ENCODE peak calls at places on chromosome 4, in four cellular contexts. V, C, Q and W are unnamed samples.

GRCh38 chr4:1952046-1952700 is 56.6 kb downstream of the NELFA start:
- DNase-seq in V (no peak), C (no peak), Q (no peak), W (no peak)

GRCh38 chr4:110196871-110197420 is 1.5 kb downstream of the ELOVL6 start:
- DNase-seq in V (no peak), C (peak), Q (no peak), W (no peak)

GRCh38 chr4:3639613-3640586 is 107.7 kb upstream of the LRPAP1 start:
- DNase-seq in V (no peak), C (no peak), Q (no peak), W (no peak)

GRCh38 chr4:137994858-137995257 is 247.3 kb downstream of the SLC7A11 start:
- DNase-seq in V (no peak), C (no peak), Q (no peak), W (no peak)

GRCh38 chr4:140523370-140523856 is 555 bp upstream of the ELMOD2 start:
- DNase-seq in V (no peak), C (no peak), Q (no peak), W (no peak)

GRCh38 chr4:128979934-128980333 is 113.4 kb downstream of the SCLT1 start:
- DNase-seq in V (no peak), C (no peak), Q (no peak), W (peak)

GRCh38 chr4:128565565-128566186 is 243.8 kb upstream of the JADE1 start:
- DNase-seq in V (no peak), C (no peak), Q (no peak), W (peak)

GRCh38 chr4:13588954-13589353 is 38.6 kb downstream of the BOD1L1 start:
- DNase-seq in V (no peak), C (no peak), Q (no peak), W (no peak)

GRCh38 chr4:163343604-163344146 is at the start of gene NPY5R:
- DNase-seq in V (no peak), C (no peak), Q (no peak), W (no peak)

GRCh38 chr4:118817178-118817930 is 18.6 kb downstream of the SEC24D start:
- DNase-seq in V (no peak), C (no peak), Q (no peak), W (no peak)

GRCh38 chr4:147103403-147103946 is 157.8 kb upstream of the TTC29 start:
- DNase-seq in V (no peak), C (no peak), Q (no peak), W (no peak)

GRCh38 chr4:74158561-74159396 is 861 bp downstream of the MTHFD2L start:
- DNase-seq in V (no peak), C (no peak), Q (peak), W (no peak)

GRCh38 chr4:107799634-107800033 is 25.1 kb upstream of the SGMS2 start:
- DNase-seq in V (no peak), C (no peak), Q (no peak), W (no peak)

GRCh38 chr4:141391771-141392170 is 171.1 kb downstream of the ZNF330 start:
- DNase-seq in V (no peak), C (no peak), Q (no peak), W (no peak)

GRCh38 chr4:119692001-119692400 is 63.4 kb upstream of the PDE5A start:
- DNase-seq in V (no peak), C (no peak), Q (no peak), W (no peak)

GRCh38 chr4:26141101-26141830 is 179.5 kb upstream of the RBPJ start:
- DNase-seq in V (no peak), C (no peak), Q (no peak), W (no peak)

GRCh38 chr4:94305468-94306225 is 37.0 kb downstream of the HPGDS start:
- DNase-seq in V (no peak), C (no peak), Q (no peak), W (no peak)

GRCh38 chr4:127151941-127152340 is 480.8 kb upstream of the INTU start:
- DNase-seq in V (no peak), C (no peak), Q (no peak), W (no peak)

GRCh38 chr4:7890635-7891393 is 48.8 kb downstream of the AFAP1 start:
- DNase-seq in V (no peak), C (no peak), Q (no peak), W (no peak)
- TF ChIP-seq POLR2AphosphoS5 in V (no peak), C (no peak), Q (no peak), W (no peak)

DNA sequence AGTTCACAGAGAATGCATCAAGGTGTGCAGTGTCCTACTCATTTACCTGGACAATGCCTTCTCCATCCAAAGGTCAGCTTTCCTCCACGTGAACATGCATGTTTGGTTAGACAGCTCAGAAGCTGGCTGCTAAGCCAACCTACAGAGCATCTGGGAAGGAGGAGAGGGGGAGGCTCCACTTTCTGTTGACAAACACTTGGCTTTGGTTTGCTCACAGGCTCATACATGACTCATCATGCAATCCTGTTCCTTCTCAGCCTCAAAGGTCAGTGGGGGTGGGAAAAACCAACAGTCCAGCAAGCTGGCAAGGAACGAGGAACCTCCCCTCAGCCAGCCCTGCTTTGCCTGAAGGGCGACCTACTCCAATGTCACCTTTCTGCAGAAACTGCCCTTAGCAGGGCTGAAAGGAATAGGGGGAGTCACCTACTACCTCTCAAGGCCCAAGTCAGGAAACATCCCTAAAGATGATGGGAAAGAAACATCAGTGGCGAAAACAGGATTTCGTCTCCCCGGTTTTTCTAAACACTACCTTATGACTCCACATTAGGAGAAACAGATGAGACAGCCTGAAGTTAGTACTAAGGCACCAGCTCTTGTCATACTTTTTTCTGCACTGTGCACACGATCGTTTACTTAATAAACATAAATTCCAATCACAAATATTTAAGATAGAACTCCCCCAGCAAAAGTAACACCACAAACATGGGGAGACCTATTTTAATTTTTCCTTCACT is 37.9 kb downstream of the RELL1 start:
- DNase-seq in V (no peak), C (no peak), Q (no peak), W (peak)
- TF ChIP-seq SPI1 in V (no peak), C (no peak), Q (no peak), W (no peak)

GRCh38 chr4:57103051-57103450 is 7.1 kb downstream of the IGFBP7 start:
- DNase-seq in V (no peak), C (no peak), Q (no peak), W (no peak)

GRCh38 chr4:57099363-57099762 is 10.8 kb downstream of the IGFBP7 start:
- DNase-seq in V (no peak), C (no peak), Q (no peak), W (no peak)

GRCh38 chr4:57100979-57101629 is 9.1 kb downstream of the IGFBP7 start:
- DNase-seq in V (no peak), C (no peak), Q (no peak), W (no peak)

GRCh38 chr4:57104706-57105560 is 5.3 kb downstream of the IGFBP7 start:
- DNase-seq in V (no peak), C (no peak), Q (no peak), W (no peak)

GRCh38 chr4:57102050-57102564 is 8.1 kb downstream of the IGFBP7 start:
- DNase-seq in V (no peak), C (no peak), Q (no peak), W (no peak)
- TF ChIP-seq POLR2AphosphoS5 in V (no peak), C (no peak), Q (no peak), W (no peak)

GRCh38 chr4:155761047-155761446 is 2.2 kb downstream of the GUCY1B1 start:
- DNase-seq in V (no peak), C (no peak), Q (no peak), W (no peak)

GRCh38 chr4:155757745-155758265 is 1.0 kb upstream of the GUCY1B1 start:
- DNase-seq in V (no peak), C (no peak), Q (no peak), W (no peak)

GRCh38 chr4:155758500-155759371 is at the start of gene GUCY1B1:
- DNase-seq in V (peak), C (peak), Q (peak), W (no peak)

GRCh38 chr4:155761916-155762315 is 3.1 kb downstream of the GUCY1B1 start:
- DNase-seq in V (no peak), C (no peak), Q (no peak), W (no peak)

GRCh38 chr4:155759372-155760252 is 791 bp downstream of the GUCY1B1 start:
- DNase-seq in V (no peak), C (peak), Q (no peak), W (no peak)
- TF ChIP-seq SPI1 in V (no peak), C (no peak), Q (no peak), W (no peak)

DNA sequence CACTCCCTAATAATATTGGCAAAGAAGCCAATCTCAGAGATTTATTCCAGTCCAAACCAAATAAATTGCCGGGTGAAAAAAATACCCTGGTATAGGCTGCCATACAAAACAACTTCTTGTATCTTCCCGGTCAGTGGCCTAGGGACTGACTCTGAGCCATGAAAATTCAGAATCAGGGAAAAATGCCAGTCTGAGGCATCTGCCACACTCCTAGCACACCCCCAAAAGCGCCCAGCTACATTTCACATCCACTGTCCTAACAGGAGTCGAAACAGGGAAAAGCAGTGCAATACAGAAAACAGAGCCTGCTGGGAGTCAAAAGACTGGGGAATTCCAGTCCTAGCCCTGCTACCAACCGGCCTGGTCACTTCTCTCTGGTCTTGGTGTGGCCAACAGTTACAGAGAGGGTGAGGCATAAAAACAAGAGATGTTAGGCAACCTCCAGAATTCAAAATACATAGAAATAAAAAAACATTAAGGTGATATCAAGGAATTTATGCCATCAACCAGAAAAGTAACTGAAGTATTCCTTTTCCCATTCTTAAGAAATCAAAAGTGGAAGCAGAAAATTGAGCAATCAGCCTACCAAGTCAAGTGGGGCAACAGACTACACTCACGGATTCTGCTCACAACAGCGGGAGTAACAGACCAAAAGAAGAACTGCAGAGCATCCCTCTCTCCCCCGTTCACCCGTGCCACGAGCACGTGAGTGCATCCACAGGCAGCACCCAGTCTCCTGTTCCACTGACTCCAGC is 29.5 kb downstream of the AFAP1 start:
- DNase-seq in V (no peak), C (no peak), Q (no peak), W (no peak)
- TF ChIP-seq POLR2AphosphoS5 in V (no peak), C (no peak), Q (no peak), W (no peak)

GRCh38 chr4:153937289-153937688 is 148.4 kb upstream of the SFRP2 start:
- DNase-seq in V (no peak), C (no peak), Q (no peak), W (no peak)

GRCh38 chr4:153933851-153934688 is 145.2 kb upstream of the SFRP2 start:
- DNase-seq in V (no peak), C (no peak), Q (no peak), W (no peak)

GRCh38 chr4:153936121-153936520 is 147.2 kb upstream of the SFRP2 start:
- DNase-seq in V (no peak), C (no peak), Q (no peak), W (no peak)

GRCh38 chr4:153931804-153932203 is 142.9 kb upstream of the SFRP2 start:
- DNase-seq in V (no peak), C (no peak), Q (no peak), W (no peak)

DNA sequence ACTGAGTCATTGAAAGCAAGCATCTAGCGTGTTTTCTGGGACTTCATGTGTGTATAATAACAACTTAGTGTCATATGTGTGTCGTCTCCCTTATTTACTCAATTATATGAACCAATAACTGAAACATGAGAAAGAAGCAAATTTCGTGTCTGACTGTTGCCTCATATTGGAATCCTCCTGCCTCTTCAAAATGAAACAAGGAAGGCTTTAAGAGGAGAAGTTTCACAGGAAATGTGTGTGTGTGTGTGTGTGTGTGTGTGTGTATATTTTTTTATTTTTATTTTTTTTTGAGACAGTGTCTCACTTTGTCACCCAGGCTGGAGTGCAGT is 145.8 kb upstream of the SFRP2 start:
- DNase-seq in V (no peak), C (no peak), Q (no peak), W (no peak)
- TF ChIP-seq SPI1 in V (no peak), C (no peak), Q (no peak), W (no peak)

GRCh38 chr4:83010522-83011318 is at the start of gene LIN54:
- DNase-seq in V (peak), C (peak), Q (no peak), W (peak)
- TF ChIP-seq POLR2AphosphoS5 in V (peak), C (no peak), Q (no peak), W (no peak)

GRCh38 chr4:85707591-85707990 is 232.6 kb downstream of the ARHGAP24 start:
- DNase-seq in V (no peak), C (no peak), Q (peak), W (no peak)
- TF ChIP-seq SPI1 in V (no peak), C (no peak), Q (no peak), W (no peak)

GRCh38 chr4:121765368-121765705 is 373 bp upstream of the SMIM43 start:
- DNase-seq in V (no peak), C (no peak), Q (no peak), W (no peak)
- TF ChIP-seq POLR2AphosphoS5 in V (no peak), C (no peak), Q (no peak), W (no peak)

DNA sequence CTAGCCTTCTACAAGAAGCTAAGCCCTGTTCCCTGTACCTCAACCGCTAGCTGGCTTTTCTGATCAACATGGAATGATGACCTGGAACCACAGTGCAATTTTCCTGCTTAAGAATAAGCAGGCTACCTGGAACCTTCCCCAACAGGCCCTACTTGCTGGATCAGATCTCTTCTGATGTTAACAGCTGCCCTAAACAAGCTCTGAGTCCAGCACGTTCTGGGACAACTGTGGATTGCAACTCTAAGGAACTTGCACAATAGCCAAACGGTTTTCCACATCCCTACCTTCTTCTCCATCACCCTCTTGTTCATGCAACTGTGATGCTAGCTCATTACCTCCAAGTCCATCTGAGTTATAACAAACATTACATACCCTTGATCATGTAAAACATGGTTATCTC is 19.8 kb downstream of the ATP8A1 start:
- DNase-seq in V (no peak), C (no peak), Q (no peak), W (no peak)
- TF ChIP-seq SPI1 in V (no peak), C (no peak), Q (no peak), W (no peak)